ENCODE peak calls at places on chromosomes 2 and 18, in five cellular contexts. W is CD8-positive, alpha-beta memory T cell; Q is body of pancreas; Z is pancreas; H is psoas muscle. O is an unnamed sample.

GRCh38 chr2:129499747-129500146 is 479.7 kb upstream of the RAB6C start:
- DNase-seq in W (no peak), Q (no peak), Z (no peak), H (no peak), O (no peak)

GRCh38 chr2:206716607-206717006 is 1.6 kb downstream of the DYTN start:
- DNase-seq in W (no peak), Q (no peak), Z (no peak), H (no peak), O (no peak)

GRCh38 chr2:212984129-212984528 is 167.3 kb downstream of the IKZF2 start:
- DNase-seq in W (no peak), Q (no peak), Z (no peak), H (no peak), O (no peak)

GRCh38 chr2:169828141-169828811 is 1.0 kb downstream of the UBR3 start:
- DNase-seq in W (peak), Q (no peak), Z (no peak), H (peak), O (peak)

GRCh38 chr2:235746257-235746934 is 252.6 kb downstream of the AGAP1 start:
- DNase-seq in W (peak), Q (peak), Z (peak), H (no peak), O (peak)

GRCh38 chr2:135183822-135184221 is 131.7 kb downstream of the RAB3GAP1 start:
- DNase-seq in W (no peak), Q (no peak), Z (no peak), H (no peak), O (no peak)

GRCh38 chr2:84851876-84852275 is 29.0 kb downstream of the TRABD2A start:
- DNase-seq in W (no peak), Q (no peak), Z (no peak), H (no peak), O (no peak)

GRCh38 chr18:79927597-79928562 is 23.6 kb downstream of the SLC66A2 start:
- DNase-seq in W (no peak), Q (peak), Z (peak), H (peak), O (no peak)

GRCh38 chr2:23269747-23270146 is 115.2 kb upstream of the KLHL29 start:
- DNase-seq in W (no peak), Q (no peak), Z (no peak), H (no peak), O (no peak)

GRCh38 chr2:126700677-126701076 is 44.7 kb downstream of the GYPC start:
- DNase-seq in W (no peak), Q (no peak), Z (no peak), H (no peak), O (no peak)

GRCh38 chr18:3995476-3996102 is 459.5 kb downstream of the DLGAP1 start:
- DNase-seq in W (peak), Q (peak), Z (peak), H (no peak), O (no peak)

GRCh38 chr18:7558769-7559168 is 8.3 kb upstream of the PTPRM start:
- DNase-seq in W (no peak), Q (no peak), Z (no peak), H (no peak), O (no peak)

GRCh38 chr2:143355814-143356213 is 226.6 kb downstream of the ARHGAP15 start:
- DNase-seq in W (no peak), Q (no peak), Z (no peak), H (no peak), O (no peak)

GRCh38 chr2:105294844-105295481 is 34.6 kb downstream of the TGFBRAP1 start:
- DNase-seq in W (no peak), Q (peak), Z (peak), H (no peak), O (no peak)

GRCh38 chr2:127776122-127776780 is 34.7 kb downstream of the WDR33 start:
- DNase-seq in W (no peak), Q (no peak), Z (no peak), H (no peak), O (no peak)
- H3K27ac ChIP-seq in W (no peak), Q (no peak), Z (no peak), H (peak), O (no peak)

GRCh38 chr2:96261328-96262003 is 4.3 kb downstream of the TMEM127 start:
- DNase-seq in W (no peak), Q (no peak), Z (no peak), H (no peak), O (no peak)
- H3K27ac ChIP-seq in W (no peak), Q (peak), Z (peak), H (peak), O (no peak)

GRCh38 chr2:28583899-28584553 is 88.2 kb downstream of the PLB1 start:
- DNase-seq in W (no peak), Q (peak), Z (peak), H (peak), O (peak)
- H3K27ac ChIP-seq in W (peak), Q (no peak), Z (no peak), H (peak), O (peak)

GRCh38 chr18:77340815-77341214 is 91.2 kb downstream of the GALR1 start:
- DNase-seq in W (no peak), Q (no peak), Z (no peak), H (no peak), O (no peak)

GRCh38 chr18:77341527-77341926 is 91.9 kb downstream of the GALR1 start:
- DNase-seq in W (no peak), Q (no peak), Z (no peak), H (no peak), O (no peak)

GRCh38 chr18:77339623-77340022 is 90.0 kb downstream of the GALR1 start:
- DNase-seq in W (no peak), Q (no peak), Z (no peak), H (peak), O (no peak)

GRCh38 chr18:77342736-77343135 is 93.1 kb downstream of the GALR1 start:
- DNase-seq in W (no peak), Q (no peak), Z (no peak), H (no peak), O (no peak)

GRCh38 chr18:77339093-77339492 is 89.4 kb downstream of the GALR1 start:
- DNase-seq in W (no peak), Q (no peak), Z (no peak), H (peak), O (no peak)
- H3K27ac ChIP-seq in W (no peak), Q (no peak), Z (no peak), H (no peak), O (no peak)

DNA sequence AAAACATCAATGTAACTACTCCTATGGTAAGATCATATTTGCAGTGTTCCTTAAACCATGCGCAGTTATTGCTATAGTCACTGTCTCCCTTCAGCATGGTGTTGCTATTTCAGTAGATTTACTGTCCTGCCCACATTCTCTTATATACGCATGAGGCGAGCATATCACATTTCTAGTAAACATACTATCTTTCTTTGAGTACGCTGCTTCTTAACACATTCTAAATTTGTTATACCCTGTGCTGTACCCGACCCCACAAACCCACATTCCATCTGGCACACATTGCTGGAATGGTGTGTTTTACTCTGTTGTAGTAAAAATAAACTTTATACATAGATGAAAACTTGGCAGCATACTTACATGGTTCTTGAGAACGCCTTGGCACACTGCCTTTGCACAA is 163.3 kb downstream of the QPCT start:
- DNase-seq in W (no peak), Q (no peak), Z (no peak), H (no peak), O (no peak)
- H3K27ac ChIP-seq in W (no peak), Q (no peak), Z (no peak), H (peak), O (no peak)

DNA sequence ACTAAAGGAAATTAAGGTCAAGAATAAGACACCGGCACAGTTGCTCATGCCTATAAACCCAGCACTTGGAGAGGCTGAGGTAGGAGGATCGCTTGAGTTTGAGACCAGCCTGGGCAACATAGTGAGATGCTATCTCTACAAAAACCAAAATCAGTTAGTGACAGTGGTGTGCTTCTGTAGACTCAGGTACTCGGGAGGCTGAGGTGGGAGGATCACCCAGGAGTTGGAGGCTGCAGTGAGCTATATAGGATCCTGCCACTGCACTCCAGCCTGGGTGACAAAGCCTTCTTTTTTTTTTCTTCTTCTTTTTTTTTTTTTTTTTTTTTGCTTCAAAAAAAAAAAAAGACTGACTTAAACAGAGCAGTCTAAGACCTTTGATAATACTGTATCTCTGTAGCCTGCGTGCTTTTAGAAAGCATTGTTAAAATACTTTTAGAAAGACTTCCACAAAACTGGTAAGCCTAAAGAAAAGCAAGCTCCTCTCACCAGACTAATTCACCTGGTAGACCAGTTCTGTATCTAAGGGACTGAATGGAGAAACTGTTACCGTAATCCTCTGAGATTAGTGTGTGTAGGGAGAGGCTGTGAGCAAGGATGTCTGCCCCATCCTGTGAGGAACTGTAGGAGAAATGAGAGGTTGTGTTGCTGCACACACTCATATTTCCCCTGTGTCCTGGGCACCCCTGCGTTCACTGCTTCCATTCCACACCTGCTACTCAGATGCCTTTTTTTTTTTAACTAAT is 10.8 kb downstream of the RAB12 start:
- DNase-seq in W (no peak), Q (no peak), Z (no peak), H (no peak), O (no peak)
- H3K27ac ChIP-seq in W (no peak), Q (no peak), Z (no peak), H (peak), O (no peak)

DNA sequence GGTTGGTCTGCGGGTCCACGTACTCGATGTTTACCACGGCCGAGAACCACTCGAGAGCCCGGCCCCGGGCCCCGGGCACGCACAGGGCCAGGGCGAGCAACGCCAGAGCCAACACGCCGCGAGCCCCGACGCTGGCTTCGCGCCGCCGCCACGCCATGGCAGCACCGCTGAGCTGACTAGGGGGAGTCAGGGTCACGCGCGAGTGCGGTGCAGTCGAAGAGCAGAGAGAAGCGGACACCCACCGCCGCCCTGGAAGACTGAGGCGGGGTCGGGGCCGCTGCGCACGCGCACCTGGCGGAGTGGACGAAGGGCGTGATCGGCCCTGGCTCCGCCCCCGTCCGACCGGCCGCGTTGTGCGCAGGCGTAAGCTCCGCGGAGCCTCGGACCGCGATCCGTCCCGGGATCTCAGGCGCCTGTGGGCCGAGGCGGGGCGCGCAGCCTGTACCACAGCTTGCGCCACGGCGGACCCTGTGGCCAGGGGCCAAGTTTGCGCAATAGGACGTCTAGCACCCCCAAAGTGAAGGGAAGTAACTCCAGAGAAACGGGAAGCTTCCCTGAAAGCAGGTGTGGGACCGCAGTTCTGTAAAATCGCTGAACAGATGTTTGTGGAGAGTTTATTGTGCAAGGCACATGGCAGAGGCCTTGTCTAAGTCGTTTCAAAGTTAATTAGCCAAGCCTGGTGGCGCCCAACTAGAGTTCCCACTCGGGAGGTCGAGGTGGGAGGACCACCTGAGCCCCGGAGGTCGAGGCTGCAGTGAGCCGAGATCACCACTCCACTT is at the start of gene RNF149:
- DNase-seq in W (peak), Q (peak), Z (peak), H (peak), O (peak)
- H3K27ac ChIP-seq in W (peak), Q (peak), Z (peak), H (peak), O (peak)

GRCh38 chr18:55319517-55319905 is 268.5 kb downstream of the TCF4 start:
- DNase-seq in W (no peak), Q (no peak), Z (no peak), H (no peak), O (no peak)
- H3K27ac ChIP-seq in W (no peak), Q (no peak), Z (no peak), H (peak), O (peak)

O was measured in caudate nucleus.